ENCODE peak calls at places on chromosomes 16 and 17, in four cellular contexts. W, N, U and B are unnamed samples.
A peak's percentile ranks its signal among the peaks of the same experiment; 100 is the strongest.

GRCh38 chr16:50621452-50621792 is 59.7 kb downstream of the SNX20 start:
- DNase-seq in W (no peak), N (no peak), U (no peak), B (no peak)

GRCh38 chr16:54921229-54921824 is 9.3 kb upstream of the IRX5 start:
- DNase-seq in W (no peak), N (no peak), U (no peak), B (no peak)

GRCh38 chr17:75827291-75828050 is 16.7 kb downstream of the UNC13D start:
- DNase-seq in W (peak; percentile 52), N (peak; percentile 55), U (peak; percentile 91), B (peak; percentile 92)

GRCh38 chr16:68005786-68006286 is 6.6 kb upstream of the DPEP2 start:
- DNase-seq in W (peak; percentile 26), N (no peak), U (no peak), B (no peak)

GRCh38 chr16:64403352-64403751 is 718.5 kb downstream of the CDH11 start:
- DNase-seq in W (no peak), N (no peak), U (no peak), B (no peak)

GRCh38 chr17:41211845-41212466 is 14.5 kb upstream of the KRTAP9-2 start:
- DNase-seq in W (no peak), N (no peak), U (no peak), B (no peak)

GRCh38 chr17:1485748-1486376 is 6.6 kb downstream of the MYO1C start:
- DNase-seq in W (peak; percentile 75), N (no peak), U (peak; percentile 51), B (peak; percentile 75)

GRCh38 chr17:55816532-55817272 is 65.9 kb downstream of the PCTP start:
- DNase-seq in W (no peak), N (no peak), U (no peak), B (no peak)

GRCh38 chr16:80084163-80084562 is 456.6 kb upstream of the DYNLRB2 start:
- DNase-seq in W (no peak), N (no peak), U (no peak), B (no peak)

GRCh38 chr16:85145734-85146531 is 33.7 kb upstream of the CIBAR2 start:
- DNase-seq in W (no peak), N (no peak), U (no peak), B (no peak)

GRCh38 chr17:28961391-28961790 is 10.1 kb upstream of the PHF12 start:
- DNase-seq in W (no peak), N (no peak), U (no peak), B (peak; percentile 0)

GRCh38 chr16:85474808-85475207 is 138.3 kb upstream of the GSE1 start:
- DNase-seq in W (no peak), N (no peak), U (no peak), B (no peak)

GRCh38 chr17:81933178-81933699 is 3.9 kb downstream of the PYCR1 start:
- DNase-seq in W (no peak), N (no peak), U (no peak), B (no peak)

GRCh38 chr16:17512636-17513220 is 42.0 kb upstream of the XYLT1 start:
- DNase-seq in W (no peak), N (no peak), U (no peak), B (no peak)

GRCh38 chr16:56344518-56345405 is 80.6 kb downstream of the AMFR start:
- DNase-seq in W (no peak), N (no peak), U (no peak), B (no peak)

GRCh38 chr17:73902416-73903181 is 258.4 kb upstream of the SDK2 start:
- DNase-seq in W (no peak), N (no peak), U (peak; percentile 45), B (no peak)

GRCh38 chr17:5516060-5516792 is 29.9 kb downstream of the MIS12 start:
- DNase-seq in W (no peak), N (no peak), U (no peak), B (no peak)

GRCh38 chr16:12536412-12536746 is 267.3 kb downstream of the CPPED1 start:
- DNase-seq in W (no peak), N (no peak), U (no peak), B (no peak)

GRCh38 chr16:79331064-79331463 is 269.5 kb downstream of the MAF start:
- DNase-seq in W (no peak), N (no peak), U (no peak), B (no peak)

GRCh38 chr16:57667526-57668258 is 414 bp upstream of the ADGRG3 start:
- DNase-seq in W (no peak), N (no peak), U (peak; percentile 66), B (no peak)

GRCh38 chr16:70410736-70411135 is 28.2 kb downstream of the ST3GAL2 start:
- DNase-seq in W (no peak), N (no peak), U (no peak), B (no peak)

GRCh38 chr17:44113868-44114840 is 9.3 kb downstream of the HDAC5 start:
- DNase-seq in W (no peak), N (no peak), U (no peak), B (no peak)

GRCh38 chr17:73394523-73395450 is 83.0 kb upstream of the CDC42EP4 start:
- DNase-seq in W (no peak), N (no peak), U (no peak), B (no peak)

GRCh38 chr17:8345951-8346665 is 6.5 kb downstream of the ODF4 start:
- DNase-seq in W (no peak), N (no peak), U (no peak), B (no peak)

GRCh38 chr17:39679521-39680192 is 8.2 kb downstream of the PGAP3 start:
- DNase-seq in W (no peak), N (no peak), U (no peak), B (no peak)

GRCh38 chr16:65697061-65697460 is 575.2 kb upstream of the CDH11 start:
- DNase-seq in W (no peak), N (no peak), U (no peak), B (no peak)

GRCh38 chr16:1670866-1671265 is 7.2 kb upstream of the JPT2 start:
- DNase-seq in W (no peak), N (no peak), U (no peak), B (no peak)

GRCh38 chr17:15262291-15263205 is 2.6 kb downstream of the PMP22 start:
- DNase-seq in W (no peak), N (no peak), U (peak; percentile 57), B (no peak)

GRCh38 chr17:2264023-2264860 is 39.3 kb downstream of the SMG6 start:
- DNase-seq in W (no peak), N (no peak), U (no peak), B (no peak)

GRCh38 chr17:51150932-51151331 is 2.4 kb upstream of the NME1 start:
- DNase-seq in W (no peak), N (no peak), U (no peak), B (no peak)